ENCODE peak calls at places on chromosomes 2 and 18, in eight cellular contexts. F, C, V, L, X, J, A and N are unnamed samples.

GRCh38 chr2:112480540-112481049 is 1.4 kb upstream of the TTL start:
- DNase-seq in F (peak; percentile 53), C (peak; percentile 42), V (peak; percentile 24), L (no peak), X (peak; percentile 24), J (no peak), A (peak; percentile 58), N (peak; percentile 13)

GRCh38 chr18:57275111-57275510 is 77.2 kb upstream of the ST8SIA3 start:
- DNase-seq in F (no peak), C (no peak), V (no peak), L (no peak), X (no peak), J (no peak), A (no peak), N (no peak)

GRCh38 chr2:182208421-182208820 is 218.4 kb downstream of the PDE1A start:
- DNase-seq in F (no peak), C (no peak), V (no peak), L (no peak), X (no peak), J (no peak), A (no peak), N (no peak)

GRCh38 chr2:153575171-153575853 is 96.8 kb upstream of the RPRM start:
- DNase-seq in F (peak; percentile 5), C (no peak), V (no peak), L (no peak), X (no peak), J (no peak), A (no peak), N (no peak)

GRCh38 chr2:181656450-181657261 is at the start of gene CERKL:
- DNase-seq in F (peak; percentile 69), C (no peak), V (no peak), L (no peak), X (no peak), J (no peak), A (peak; percentile 87), N (peak; percentile 38)

GRCh38 chr2:47510745-47511144 is 107.8 kb downstream of the MSH2 start:
- DNase-seq in F (peak; percentile 38), C (no peak), V (no peak), L (no peak), X (peak; percentile 12), J (no peak), A (no peak), N (no peak)

GRCh38 chr2:20597868-20598183 is 53.1 kb downstream of the HS1BP3 start:
- DNase-seq in F (no peak), C (no peak), V (peak; percentile 27), L (peak; percentile 59), X (no peak), J (peak; percentile 9), A (no peak), N (peak; percentile 4)

GRCh38 chr2:239929504-239929903 is 95.6 kb downstream of the NDUFA10 start:
- DNase-seq in F (no peak), C (no peak), V (no peak), L (peak; percentile 15), X (no peak), J (no peak), A (no peak), N (no peak)

GRCh38 chr2:239517686-239518085 is 116.9 kb upstream of the HDAC4 start:
- DNase-seq in F (no peak), C (no peak), V (no peak), L (no peak), X (no peak), J (no peak), A (no peak), N (no peak)

GRCh38 chr2:18200771-18201170 is 322.3 kb downstream of the KCNS3 start:
- DNase-seq in F (no peak), C (no peak), V (no peak), L (no peak), X (no peak), J (no peak), A (no peak), N (no peak)

GRCh38 chr2:43326116-43326825 is 99.9 kb upstream of the ZFP36L2 start:
- DNase-seq in F (no peak), C (no peak), V (no peak), L (no peak), X (peak; percentile 37), J (no peak), A (no peak), N (no peak)

GRCh38 chr2:24820598-24821432 is 27.6 kb downstream of the CENPO start:
- DNase-seq in F (no peak), C (no peak), V (no peak), L (peak; percentile 41), X (no peak), J (no peak), A (peak; percentile 27), N (no peak)

GRCh38 chr18:23689616-23690504 is 607 bp downstream of the LAMA3 start:
- DNase-seq in F (peak; percentile 42), C (no peak), V (peak; percentile 38), L (no peak), X (no peak), J (no peak), A (no peak), N (no peak)

GRCh38 chr2:216758431-216759155 is 63.2 kb upstream of the IGFBP5 start:
- DNase-seq in F (no peak), C (no peak), V (no peak), L (no peak), X (no peak), J (no peak), A (no peak), N (no peak)

GRCh38 chr2:240596491-240596931 is 10.0 kb downstream of the CAPN10 start:
- DNase-seq in F (no peak), C (no peak), V (no peak), L (peak; percentile 91), X (no peak), J (peak; percentile 8), A (no peak), N (peak; percentile 16)

GRCh38 chr2:5070257-5070656 is 621.9 kb upstream of the SOX11 start:
- DNase-seq in F (peak; percentile 54), C (no peak), V (no peak), L (no peak), X (no peak), J (no peak), A (no peak), N (no peak)

GRCh38 chr18:72056171-72056570 is 488.0 kb downstream of the CBLN2 start:
- DNase-seq in F (no peak), C (no peak), V (no peak), L (no peak), X (no peak), J (no peak), A (no peak), N (no peak)

GRCh38 chr2:144354953-144355352 is 165.0 kb downstream of the ZEB2 start:
- DNase-seq in F (no peak), C (no peak), V (no peak), L (no peak), X (no peak), J (no peak), A (no peak), N (no peak)

GRCh38 chr18:39737869-39738268 is 2172.3 kb upstream of the CELF4 start:
- DNase-seq in F (no peak), C (no peak), V (no peak), L (no peak), X (no peak), J (no peak), A (no peak), N (no peak)

GRCh38 chr18:3803350-3803749 is 353.4 kb downstream of the TGIF1 start:
- DNase-seq in F (no peak), C (no peak), V (no peak), L (no peak), X (no peak), J (no peak), A (no peak), N (no peak)

GRCh38 chr2:72619622-72620021 is 206.2 kb downstream of the EXOC6B start:
- DNase-seq in F (no peak), C (no peak), V (no peak), L (no peak), X (no peak), J (no peak), A (no peak), N (no peak)

GRCh38 chr2:196244966-196245365 is 73.6 kb upstream of the STK17B start:
- DNase-seq in F (no peak), C (no peak), V (no peak), L (no peak), X (no peak), J (no peak), A (no peak), N (no peak)

GRCh38 chr2:228728961-228729360 is 542.1 kb downstream of the PID1 start:
- DNase-seq in F (no peak), C (no peak), V (no peak), L (no peak), X (no peak), J (no peak), A (no peak), N (no peak)
- TF ChIP-seq EP300 in F (no peak), C (no peak), V (no peak), L (no peak), X (no peak), J (no peak), A (no peak), N (no peak)

DNA sequence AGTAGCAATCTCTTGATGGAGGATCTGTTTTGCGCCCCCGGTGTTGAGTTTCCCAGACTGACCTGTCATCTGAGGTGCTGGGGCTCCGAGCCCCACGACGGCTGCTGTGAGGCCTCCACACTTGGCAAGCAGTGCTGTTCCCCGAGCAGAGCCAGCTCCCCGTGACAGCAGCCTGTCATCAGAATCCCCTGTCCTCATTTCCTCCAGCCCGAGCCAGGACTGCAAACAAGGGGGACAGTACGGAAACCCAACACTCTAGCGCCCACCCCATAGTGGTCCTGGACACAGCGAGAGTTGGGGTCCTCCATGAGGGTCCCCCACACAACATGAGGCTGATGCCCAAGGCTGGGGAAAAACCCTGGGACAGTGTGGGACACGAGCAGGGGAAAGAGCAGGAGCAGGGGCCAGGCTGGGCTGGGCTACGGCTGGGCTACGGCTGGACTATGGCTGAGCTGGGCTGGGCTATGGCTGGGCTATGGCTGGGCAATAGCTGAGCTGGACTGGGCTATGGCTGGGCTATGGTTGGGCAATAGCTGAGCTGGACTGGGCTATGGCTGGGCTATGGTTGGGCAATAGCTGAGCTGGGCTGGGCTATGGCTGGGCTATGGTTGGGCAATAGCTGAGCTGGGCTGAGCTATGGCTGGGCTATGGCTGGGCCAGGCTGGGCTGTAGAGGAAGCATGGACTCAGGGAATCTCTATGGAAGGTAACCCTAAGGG is 1.5 kb upstream of the KLHL30 start:
- DNase-seq in F (peak; percentile 56), C (no peak), V (no peak), L (no peak), X (peak; percentile 41), J (peak; percentile 18), A (no peak), N (no peak)
- TF ChIP-seq EP300 in F (no peak), C (no peak), V (no peak), L (no peak), X (no peak), J (no peak), A (no peak), N (no peak)

DNA sequence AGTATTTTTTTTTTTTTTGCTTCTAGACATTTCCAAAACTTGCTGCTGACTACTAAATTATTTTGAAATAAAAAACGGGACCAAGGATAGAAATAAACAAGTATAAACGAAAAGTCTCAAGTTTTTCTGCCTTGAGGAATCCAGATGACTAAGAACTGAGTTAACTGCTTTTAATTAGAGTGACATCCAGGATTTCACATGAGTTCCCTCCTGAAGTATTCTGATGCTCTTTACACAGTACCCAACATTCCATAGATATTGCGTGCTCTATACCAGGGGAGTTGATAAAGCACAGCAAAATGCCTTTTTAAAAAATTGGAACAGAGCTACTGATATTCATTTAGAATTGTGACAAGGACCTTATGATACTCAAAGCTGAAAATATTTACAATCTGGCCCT is 618.0 kb downstream of the CCDC85A start:
- DNase-seq in F (no peak), C (no peak), V (no peak), L (no peak), X (no peak), J (no peak), A (no peak), N (no peak)
- TF ChIP-seq EP300 in F (no peak), C (no peak), V (no peak), L (no peak), X (no peak), J (no peak), A (peak; percentile 92), N (no peak)

GRCh38 chr2:151637284-151637781 is 96.9 kb downstream of the NEB start:
- DNase-seq in F (no peak), C (no peak), V (no peak), L (no peak), X (no peak), J (no peak), A (no peak), N (peak; percentile 23)
- TF ChIP-seq EP300 in F (no peak), C (no peak), V (no peak), L (no peak), X (no peak), J (no peak), A (no peak), N (no peak)